ENCODE peak calls at places on chromosomes 11 and 22, in ten cellular contexts. P is H9, R is HCT116, B is astrocyte, S is mammary epithelial cell, N is GM23248, V is GM23338, A is MM.1S, Q is fibroblast of lung, K is neural progenitor cell. J is an unnamed sample.

GRCh38 chr11:94586546-94586945 is 19.4 kb downstream of the PIWIL4 start:
- DNase-seq in B (no peak), Q (no peak), N (no peak), P (no peak), V (no peak), S (no peak), A (no peak), K (no peak), R (no peak), J (no peak)

GRCh38 chr11:115304774-115305472 is 199.3 kb downstream of the CADM1 start:
- DNase-seq in R (no peak), Q (no peak), A (no peak), P (no peak), S (peak), B (no peak), V (no peak), N (no peak), K (no peak), J (no peak)

GRCh38 chr11:74679513-74679865 is 51.7 kb downstream of the CHRDL2 start:
- DNase-seq in V (no peak), N (no peak), B (no peak), K (no peak), A (no peak), S (no peak), R (no peak), Q (no peak), P (peak), J (no peak)

GRCh38 chr11:17992916-17993315 is 19.9 kb downstream of the SERGEF start:
- DNase-seq in K (no peak), S (peak), Q (no peak), N (peak), B (no peak), V (no peak), R (no peak), A (no peak), P (no peak), J (no peak)

GRCh38 chr22:27628891-27629631 is 172.5 kb downstream of the MN1 start:
- DNase-seq in R (peak), B (no peak), Q (no peak), K (no peak), S (peak), P (no peak), A (no peak), V (no peak), N (no peak), J (no peak)

GRCh38 chr22:19998232-19998951 is 18.2 kb downstream of the ARVCF start:
- DNase-seq in A (no peak), B (no peak), S (no peak), Q (no peak), N (no peak), P (no peak), R (no peak), V (no peak), K (peak), J (no peak)

GRCh38 chr22:44389926-44390925 is 77.5 kb upstream of the SHISAL1 start:
- DNase-seq in P (no peak), R (no peak), N (no peak), V (no peak), S (no peak), Q (no peak), K (no peak), B (no peak), A (no peak), J (no peak)

GRCh38 chr11:127034973-127035372 is 34.4 kb upstream of the KIRREL3 start:
- DNase-seq in R (no peak), A (no peak), B (no peak), P (no peak), S (no peak), Q (no peak), N (no peak), V (no peak), K (no peak), J (no peak)

GRCh38 chr11:102279641-102280170 is 37.6 kb upstream of the BIRC3 start:
- DNase-seq in N (peak), V (peak), P (no peak), R (no peak), A (peak), B (peak), K (no peak), Q (peak), S (peak), J (peak)

GRCh38 chr11:48013269-48013901 is 33.0 kb downstream of the PTPRJ start:
- DNase-seq in R (no peak), Q (no peak), B (no peak), S (no peak), V (no peak), K (no peak), P (no peak), A (no peak), N (peak), J (peak)

GRCh38 chr11:1757861-1758610 is 5.7 kb downstream of the CTSD start:
- DNase-seq in N (no peak), Q (no peak), A (no peak), B (no peak), V (no peak), P (no peak), K (no peak), S (no peak), R (no peak), J (no peak)

GRCh38 chr11:112225753-112226061 is 521 bp upstream of the PTS start:
- DNase-seq in N (peak), Q (no peak), R (no peak), K (no peak), A (no peak), V (no peak), B (peak), P (no peak), S (no peak), J (no peak)

GRCh38 chr22:19825904-19826618 is 28.6 kb downstream of the GNB1L start:
- DNase-seq in B (no peak), N (no peak), S (no peak), V (no peak), A (no peak), P (no peak), K (no peak), R (no peak), Q (no peak), J (no peak)

GRCh38 chr11:46865340-46865739 is 19.3 kb upstream of the CKAP5 start:
- DNase-seq in Q (peak), K (no peak), V (no peak), R (no peak), P (no peak), A (no peak), B (peak), S (no peak), N (peak), J (no peak)

GRCh38 chr22:23856721-23857605 is 712 bp upstream of the SLC2A11 start:
- DNase-seq in K (peak), B (peak), N (peak), P (peak), R (no peak), S (peak), Q (peak), A (peak), V (peak), J (peak)

GRCh38 chr11:64078294-64078693 is 42.6 kb downstream of the FLRT1 start:
- DNase-seq in Q (no peak), A (no peak), N (no peak), B (no peak), S (no peak), V (no peak), K (no peak), R (no peak), P (no peak), J (no peak)

GRCh38 chr22:38941488-38941987 is 15.9 kb upstream of the APOBEC3A start:
- DNase-seq in Q (no peak), N (no peak), K (peak), V (no peak), B (no peak), R (no peak), P (no peak), A (peak), S (no peak), J (no peak)

GRCh38 chr11:111941963-111942362 is 4.8 kb downstream of the DIXDC1 start:
- DNase-seq in S (peak), V (no peak), N (peak), R (no peak), K (no peak), A (no peak), P (no peak), Q (no peak), B (no peak), J (no peak)

GRCh38 chr11:131689049-131689925 is 318.9 kb downstream of the NTM start:
- DNase-seq in S (no peak), P (no peak), K (no peak), B (no peak), A (no peak), V (no peak), R (no peak), Q (no peak), N (no peak), J (no peak)

GRCh38 chr22:49267996-49268395 is 559.7 kb downstream of the BRD1 start:
- DNase-seq in A (no peak), R (no peak), N (no peak), S (no peak), V (no peak), Q (no peak), B (no peak), P (no peak), K (no peak), J (no peak)

GRCh38 chr11:64224891-64225607 is 937 bp downstream of the TRPT1 start:
- DNase-seq in K (peak), B (no peak), V (no peak), Q (no peak), A (peak), P (no peak), R (no peak), S (no peak), N (peak), J (no peak)

GRCh38 chr22:40036591-40037225 is 42.0 kb downstream of the FAM83F start:
- DNase-seq in B (peak), N (peak), K (peak), V (peak), R (peak), A (peak), P (peak), S (no peak), Q (peak), J (peak)

GRCh38 chr11:65851811-65852507 is 6.0 kb downstream of the CFL1 start:
- DNase-seq in K (no peak), A (no peak), P (peak), S (no peak), R (no peak), V (no peak), Q (no peak), N (no peak), B (no peak), J (no peak)

GRCh38 chr11:128420277-128420676 is 167.1 kb downstream of the ETS1 start:
- DNase-seq in S (no peak), Q (no peak), A (no peak), V (no peak), N (peak), B (no peak), P (no peak), R (no peak), K (no peak), J (no peak)

GRCh38 chr22:36465232-36466021 is 16.0 kb downstream of the TXN2 start:
- DNase-seq in R (peak), V (no peak), Q (peak), P (no peak), K (no peak), N (peak), S (peak), A (no peak), B (peak), J (peak)

GRCh38 chr11:83007909-83008580 is 63.7 kb downstream of the RAB30 start:
- DNase-seq in P (no peak), Q (no peak), K (peak), N (no peak), S (no peak), R (no peak), B (peak), V (peak), A (peak), J (peak)

GRCh38 chr11:17012712-17013547 is 1.3 kb downstream of the PLEKHA7 start:
- DNase-seq in R (peak), A (no peak), V (peak), B (peak), N (peak), P (peak), S (peak), Q (peak), K (peak), J (peak)

DNA sequence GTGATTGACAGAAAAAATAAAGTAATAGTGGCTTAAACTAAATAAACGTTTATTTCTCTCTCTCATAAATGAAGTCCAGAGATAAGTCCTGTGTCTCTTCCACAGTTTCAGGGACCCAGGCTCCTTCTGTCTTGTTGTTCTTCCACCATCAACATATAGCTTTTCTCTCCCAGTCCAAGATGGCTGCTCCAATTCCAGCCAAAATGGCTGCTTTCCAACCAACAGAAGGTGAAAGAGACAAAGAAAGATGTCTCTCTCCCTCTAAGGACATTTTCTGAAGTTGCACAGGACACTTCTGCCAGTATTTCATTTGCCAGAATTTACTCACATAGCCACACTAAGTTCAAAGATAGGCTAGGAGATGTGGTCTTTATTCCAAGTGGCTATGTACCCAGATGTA is 9.4 kb upstream of the PLEKHB1 start:
- DNase-seq in S (no peak), K (no peak), Q (no peak), P (no peak), V (no peak), R (no peak), A (no peak), N (no peak), B (no peak), J (no peak)
- H2AFZ ChIP-seq in S (peak), K (peak), Q (no peak), P (no peak), V (peak), R (peak), A (no peak), N (peak), B (no peak), J (no peak)

GRCh38 chr11:104609766-104610165 is 288.5 kb downstream of the CASP12 start:
- DNase-seq in S (no peak), A (no peak), V (no peak), P (no peak), R (no peak), K (no peak), B (no peak), N (no peak), Q (peak), J (no peak)
- H2AFZ ChIP-seq in S (no peak), A (no peak), V (peak), P (no peak), R (peak), K (no peak), B (no peak), N (no peak), Q (peak), J (no peak)

GRCh38 chr11:57483570-57483934 is 23.2 kb downstream of the RTN4RL2 start:
- DNase-seq in A (no peak), P (no peak), K (no peak), S (no peak), V (no peak), N (no peak), Q (no peak), B (no peak), R (no peak), J (no peak)

GRCh38 chr11:57481315-57481714 is 21.0 kb downstream of the RTN4RL2 start:
- DNase-seq in R (no peak), V (no peak), A (no peak), K (no peak), B (no peak), P (no peak), N (no peak), S (no peak), Q (no peak), J (no peak)

GRCh38 chr11:57484141-57484710 is 23.9 kb downstream of the RTN4RL2 start:
- DNase-seq in K (no peak), N (peak), B (no peak), V (no peak), A (no peak), R (no peak), P (no peak), S (no peak), Q (no peak), J (no peak)

GRCh38 chr11:57481915-57482781 is 21.8 kb downstream of the RTN4RL2 start:
- DNase-seq in B (no peak), K (no peak), R (no peak), V (peak), A (no peak), Q (no peak), N (no peak), P (no peak), S (no peak), J (no peak)

GRCh38 chr11:57482782-57483569 is 22.6 kb downstream of the RTN4RL2 start:
- DNase-seq in K (peak), V (peak), S (no peak), P (peak), B (no peak), N (peak), R (no peak), A (peak), Q (no peak), J (no peak)
- H2AFZ ChIP-seq in K (peak), V (peak), S (no peak), P (no peak), B (peak), N (peak), R (no peak), A (peak), Q (no peak), J (no peak)

GRCh38 chr11:69744435-69744834 is 30.7 kb downstream of the FGF4 start:
- DNase-seq in Q (peak), P (peak), A (no peak), N (no peak), B (peak), K (no peak), S (no peak), V (peak), R (no peak), J (peak)

GRCh38 chr11:69745201-69745600 is 29.9 kb downstream of the FGF4 start:
- DNase-seq in R (no peak), N (no peak), A (no peak), P (no peak), K (no peak), S (no peak), Q (no peak), B (no peak), V (no peak), J (no peak)

GRCh38 chr11:69748637-69749036 is 26.5 kb downstream of the FGF4 start:
- DNase-seq in A (no peak), P (no peak), B (no peak), S (no peak), N (no peak), R (no peak), K (no peak), V (no peak), Q (no peak), J (no peak)

GRCh38 chr11:69746140-69746539 is 29.0 kb downstream of the FGF4 start:
- DNase-seq in B (no peak), S (no peak), V (no peak), K (no peak), A (no peak), Q (no peak), N (no peak), R (no peak), P (no peak), J (no peak)

DNA sequence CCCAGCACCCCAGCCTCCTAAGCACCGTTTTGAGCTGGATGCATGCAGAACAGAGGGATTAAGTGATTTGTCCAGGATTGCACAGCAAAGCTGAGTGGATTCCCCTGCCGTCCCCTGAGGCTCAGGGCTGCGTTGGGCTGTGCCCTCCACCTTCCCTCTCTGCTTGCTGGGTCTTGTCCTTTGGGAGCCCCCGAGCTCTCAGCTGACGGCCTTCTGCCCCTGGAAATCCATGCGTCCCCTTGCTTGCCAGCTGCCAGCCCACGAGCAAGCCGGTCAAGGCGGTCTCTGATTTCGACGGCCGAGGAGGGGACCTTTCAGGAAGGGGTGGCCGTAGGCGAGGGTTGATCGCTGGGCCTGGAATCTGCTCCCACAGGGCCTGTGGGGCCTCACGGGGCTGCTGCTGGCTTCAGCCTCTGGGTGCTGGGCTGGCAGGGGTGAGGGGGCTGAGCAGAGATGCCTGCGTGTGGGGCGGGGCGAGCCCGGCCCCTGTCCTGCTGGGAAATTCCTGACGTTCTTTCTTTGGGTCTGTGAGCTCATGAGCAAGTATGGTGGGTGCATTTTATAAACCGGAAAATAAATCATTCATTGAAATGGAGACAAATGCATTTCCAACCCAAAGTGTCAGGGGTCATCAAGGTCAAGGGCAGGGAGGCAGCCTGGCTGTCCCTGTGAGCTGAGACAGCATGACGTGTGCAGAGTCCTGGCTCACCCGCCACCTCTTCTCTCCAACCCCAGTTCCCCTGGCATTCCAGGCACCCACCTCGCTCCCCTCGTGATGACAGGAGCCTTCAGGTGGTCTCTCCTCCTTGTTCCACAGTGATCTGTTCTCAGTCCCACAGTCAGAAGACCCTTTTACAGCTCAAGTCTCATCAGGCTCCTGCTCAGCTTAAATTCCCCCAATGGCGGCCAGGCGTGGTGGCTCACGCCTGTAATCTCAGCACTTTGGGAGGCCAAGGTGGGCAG is 28.1 kb downstream of the FGF4 start:
- DNase-seq in Q (no peak), A (no peak), B (peak), S (no peak), P (no peak), N (no peak), R (no peak), K (no peak), V (no peak), J (no peak)
- H2AFZ ChIP-seq in Q (no peak), A (no peak), B (no peak), S (no peak), P (no peak), N (no peak), R (no peak), K (no peak), V (peak), J (no peak)

GRCh38 chr11:72083414-72083813 is 2.8 kb downstream of the LRRC51 start:
- DNase-seq in A (no peak), R (no peak), K (no peak), S (no peak), N (no peak), P (no peak), V (no peak), Q (no peak), B (no peak), J (no peak)

GRCh38 chr11:72080326-72081183 is at the start of the genes LRRC51 and NUMA1:
- DNase-seq in P (peak), V (peak), Q (peak), K (peak), S (peak), R (peak), B (peak), N (peak), A (peak), J (peak)

GRCh38 chr11:72081184-72081644 is 564 bp downstream of the LRRC51 start:
- DNase-seq in Q (no peak), K (no peak), P (no peak), N (no peak), V (no peak), A (no peak), B (no peak), S (no peak), R (no peak), J (no peak)

GRCh38 chr11:72079776-72080325 is 491 bp downstream of the NUMA1 start:
- DNase-seq in P (no peak), A (no peak), V (peak), B (no peak), K (no peak), S (peak), N (peak), Q (peak), R (no peak), J (no peak)

GRCh38 chr11:72081856-72082255 is 1.2 kb downstream of the LRRC51 start:
- DNase-seq in K (no peak), R (no peak), A (no peak), V (no peak), S (no peak), N (no peak), P (no peak), B (no peak), Q (no peak), J (no peak)
- H2AFZ ChIP-seq in K (no peak), R (no peak), A (no peak), V (peak), S (peak), N (peak), P (no peak), B (no peak), Q (no peak), J (no peak)

GRCh38 chr11:58900479-58901420 is 38.5 kb upstream of the GLYATL1 start:
- DNase-seq in S (peak), R (peak), P (peak), K (peak), B (peak), Q (peak), V (peak), N (peak), A (peak), J (peak)
- H2AFZ ChIP-seq in S (peak), R (peak), P (no peak), K (no peak), B (peak), Q (no peak), V (peak), N (no peak), A (peak), J (no peak)

GRCh38 chr22:41563051-41563711 is 2.4 kb downstream of the CSDC2 start:
- DNase-seq in N (peak), P (peak), S (peak), Q (peak), K (no peak), V (peak), R (no peak), A (no peak), B (peak), J (peak)
- H2AFZ ChIP-seq in N (peak), P (no peak), S (no peak), Q (no peak), K (no peak), V (no peak), R (peak), A (no peak), B (no peak), J (no peak)